ENCODE peak calls at places on chromosomes 4 and X, in ten cellular contexts. D is cardiac muscle cell; C is body of pancreas; N is stomach; U is WERI-Rb-1; V is heart right ventricle; Z is PC-9; F is tibial artery; G is CD8-positive, alpha-beta memory T cell; K is colonic mucosa. X is an unnamed sample.
A peak's percentile ranks its signal among the peaks of the same experiment; 100 is the strongest.

GRCh38 chr4:26807330-26807729 is 53.3 kb upstream of the STIM2 start:
- DNase-seq in D (no peak), C (no peak), N (no peak), U (no peak), V (no peak), Z (no peak), F (no peak), G (no peak), K (no peak), X (no peak)

GRCh38 chrX:54825716-54826428 is 18.3 kb downstream of the MAGED2 start:
- DNase-seq in D (no peak), C (no peak), N (no peak), U (no peak), V (no peak), Z (no peak), F (no peak), G (peak; percentile 2), K (no peak), X (no peak)

GRCh38 chr4:183659919-183660318 is 826 bp downstream of the TRAPPC11 start:
- DNase-seq in D (no peak), C (no peak), N (no peak), U (no peak), V (no peak), Z (no peak), F (no peak), G (no peak), K (no peak), X (no peak)

GRCh38 chrX:71578253-71579135 is at the start of gene GCNA:
- DNase-seq in D (no peak), C (no peak), N (no peak), U (no peak), V (no peak), Z (no peak), F (no peak), G (no peak), K (no peak), X (no peak)

GRCh38 chrX:64570204-64570603 is 175.0 kb upstream of the MTMR8 start:
- DNase-seq in D (no peak), C (no peak), N (no peak), U (no peak), V (no peak), Z (no peak), F (no peak), G (no peak), K (no peak), X (no peak)

GRCh38 chrX:75038925-75039324 is 113.7 kb upstream of the NEXMIF start:
- DNase-seq in D (peak; percentile 21), C (no peak), N (no peak), U (peak; percentile 16), V (no peak), Z (no peak), F (no peak), G (no peak), K (no peak), X (no peak)

GRCh38 chr4:176534566-176534965 is 214.8 kb downstream of the SPCS3 start:
- DNase-seq in D (peak; percentile 58), C (no peak), N (no peak), U (no peak), V (no peak), Z (no peak), F (no peak), G (no peak), K (no peak), X (no peak)

GRCh38 chr4:126761947-126762650 is 870.7 kb upstream of the INTU start:
- DNase-seq in D (no peak), C (no peak), N (no peak), U (no peak), V (no peak), Z (no peak), F (no peak), G (no peak), K (no peak), X (no peak)

GRCh38 chrX:50812995-50813842 is 775 bp downstream of the SHROOM4 start:
- DNase-seq in D (peak; percentile 66), C (peak; percentile 35), N (peak; percentile 27), U (no peak), V (peak; percentile 46), Z (no peak), F (peak; percentile 22), G (no peak), K (peak; percentile 27), X (peak; percentile 14)
- H3K27ac ChIP-seq in D (no peak overlapping the region), C (no peak overlapping the region), N (peak overlapping the region; percentile 42), U (no peak overlapping the region), V (peak overlapping the region; percentile 83), Z (no peak overlapping the region), F (peak overlapping the region; percentile 63), G (no peak overlapping the region), K (peak overlapping the region; percentile 50), X (peak overlapping the region; percentile 54)

GRCh38 chrX:49059209-49060191 is 701 bp downstream of the CCDC120 start:
- DNase-seq in D (no peak), C (peak; percentile 42), N (peak; percentile 38), U (no peak), V (no peak), Z (peak; percentile 64), F (no peak), G (no peak), K (no peak), X (no peak)

GRCh38 chrX:49060914-49061313 is 2.1 kb downstream of the CCDC120 start:
- DNase-seq in D (no peak), C (no peak), N (no peak), U (no peak), V (no peak), Z (no peak), F (no peak), G (no peak), K (no peak), X (no peak)

GRCh38 chrX:49061916-49062315 is 3.1 kb downstream of the CCDC120 start:
- DNase-seq in D (no peak), C (no peak), N (no peak), U (no peak), V (no peak), Z (no peak), F (no peak), G (no peak), K (no peak), X (no peak)

GRCh38 chrX:49061490-49061889 is 2.7 kb downstream of the CCDC120 start:
- DNase-seq in D (no peak), C (no peak), N (no peak), U (no peak), V (no peak), Z (no peak), F (no peak), G (no peak), K (no peak), X (no peak)

DNA sequence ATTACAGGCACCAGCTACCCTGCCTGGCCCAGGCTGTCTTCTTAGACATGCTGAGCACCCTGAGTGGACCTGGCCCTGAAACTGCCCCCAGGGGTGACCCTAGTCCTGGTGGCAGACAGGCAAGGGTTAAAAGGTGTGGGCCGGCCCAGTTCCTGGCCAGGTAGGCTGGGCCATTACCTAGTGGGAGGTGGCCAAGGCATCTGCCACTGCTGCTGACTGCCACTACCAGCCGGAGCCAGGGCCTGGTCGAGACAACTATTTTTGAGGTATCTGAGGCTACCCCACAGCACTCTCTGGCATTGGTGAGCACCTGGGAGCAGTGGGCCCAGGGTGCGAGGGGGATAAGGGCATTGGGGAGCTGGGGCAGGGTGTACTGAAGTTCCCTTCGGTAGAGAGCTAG is at the start of gene CCDC120:
- DNase-seq in D (no peak), C (peak; percentile 71), N (peak; percentile 60), U (no peak), V (no peak), Z (no peak), F (no peak), G (no peak), K (peak; percentile 62), X (no peak)
- H3K27ac ChIP-seq in D (no peak within 1 kb of the TSS), C (peak within 1 kb of the TSS; percentile 77), N (peak within 1 kb of the TSS; percentile 80), U (no peak within 1 kb of the TSS), V (no peak within 1 kb of the TSS), Z (peak within 1 kb of the TSS; percentile 47), F (no peak within 1 kb of the TSS), G (no peak within 1 kb of the TSS), K (peak within 1 kb of the TSS; percentile 67), X (no peak within 1 kb of the TSS)

GRCh38 chr4:147772056-147772455 is 40.2 kb downstream of the ARHGAP10 start:
- DNase-seq in D (no peak), C (no peak), N (peak; percentile 58), U (no peak), V (no peak), Z (no peak), F (no peak), G (no peak), K (no peak), X (no peak)
- H3K27ac ChIP-seq in D (peak overlapping the region; percentile 65), C (no peak overlapping the region), N (peak overlapping the region; percentile 20), U (peak overlapping the region; percentile 47), V (peak overlapping the region; percentile 79), Z (no peak overlapping the region), F (peak overlapping the region; percentile 43), G (no peak overlapping the region), K (no peak overlapping the region), X (no peak overlapping the region)

DNA sequence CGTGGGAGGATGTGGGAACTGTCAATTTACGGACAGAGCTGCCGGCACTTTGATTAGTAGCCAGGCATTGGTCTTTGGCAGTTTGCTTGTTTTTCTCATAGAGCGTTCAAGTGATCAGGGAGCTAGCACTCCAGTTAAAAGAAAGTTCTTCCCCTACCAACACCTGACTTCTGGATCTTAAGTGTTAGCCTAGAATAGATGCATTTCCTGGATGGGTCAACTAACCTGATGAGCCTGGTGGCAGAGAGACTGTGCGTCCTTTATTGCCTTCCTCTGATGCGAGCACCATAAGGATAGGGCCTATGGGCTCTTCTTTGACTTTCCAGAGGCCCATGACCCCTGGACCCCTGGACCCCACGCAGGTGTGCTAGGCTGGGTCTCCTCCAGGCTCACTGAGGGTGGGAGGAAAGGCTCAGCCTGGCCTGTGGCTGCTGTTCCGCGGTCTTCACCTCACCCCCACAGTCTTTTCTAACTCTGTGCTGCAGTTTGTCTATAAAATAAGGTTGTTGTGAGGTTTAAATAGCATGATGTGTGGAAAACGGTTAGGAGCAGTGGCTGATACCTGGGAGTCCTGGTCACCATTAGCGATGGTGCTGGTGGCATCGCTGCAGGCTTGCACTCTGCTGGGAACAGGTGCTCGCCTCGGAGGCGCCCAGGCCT is 6.8 kb downstream of the RGS12 start:
- DNase-seq in D (no peak), C (peak; percentile 2), N (no peak), U (no peak), V (no peak), Z (no peak), F (peak; percentile 2), G (no peak), K (no peak), X (no peak)
- H3K27ac ChIP-seq in D (peak overlapping the region; percentile 87), C (no peak overlapping the region), N (no peak overlapping the region), U (no peak overlapping the region), V (no peak overlapping the region), Z (no peak overlapping the region), F (no peak overlapping the region), G (no peak overlapping the region), K (no peak overlapping the region), X (no peak overlapping the region)

GRCh38 chrX:40175416-40176255 is 77.9 kb upstream of the BCOR start:
- DNase-seq in D (peak; percentile 71), C (peak; percentile 72), N (peak; percentile 65), U (peak; percentile 73), V (peak; percentile 75), Z (no peak), F (peak; percentile 61), G (peak; percentile 62), K (peak; percentile 79), X (peak; percentile 66)
- H3K27ac ChIP-seq in D (peak overlapping the region; percentile 85), C (peak overlapping the region; percentile 94), N (peak overlapping the region; percentile 98), U (peak overlapping the region; percentile 96), V (peak overlapping the region; percentile 96), Z (peak overlapping the region; percentile 80), F (peak overlapping the region; percentile 91), G (peak overlapping the region; percentile 89), K (peak overlapping the region; percentile 93), X (peak overlapping the region; percentile 91)

X was measured in uterus.